ENCODE peak calls at places on chromosomes 1 and 21, in eight cellular contexts. Y, O, R, Q, P, A, S and J are unnamed samples.

GRCh38 chr1:207817778-207818751 is 66.2 kb downstream of the CD46 start:
- DNase-seq in Y (no peak), O (no peak), R (peak), Q (no peak), P (no peak), A (no peak), S (no peak), J (no peak)

GRCh38 chr1:26961826-26962225 is 1.6 kb upstream of the KDF1 start:
- DNase-seq in Y (peak), O (peak), R (no peak), Q (no peak), P (peak), A (peak), S (no peak), J (peak)

GRCh38 chr1:152186556-152187285 is 27.7 kb upstream of the RPTN start:
- DNase-seq in Y (no peak), O (no peak), R (no peak), Q (no peak), P (no peak), A (no peak), S (no peak), J (no peak)

GRCh38 chr1:46285730-46286477 is 17.5 kb downstream of the LRRC41 start:
- DNase-seq in Y (no peak), O (no peak), R (no peak), Q (no peak), P (no peak), A (no peak), S (peak), J (no peak)

GRCh38 chr1:231100393-231100792 is 60.3 kb upstream of the FAM89A start:
- DNase-seq in Y (no peak), O (no peak), R (no peak), Q (no peak), P (no peak), A (no peak), S (no peak), J (no peak)

GRCh38 chr1:15933684-15934083 is 42.2 kb downstream of the ZBTB17 start:
- DNase-seq in Y (no peak), O (no peak), R (no peak), Q (no peak), P (no peak), A (no peak), S (no peak), J (no peak)

GRCh38 chr1:94858276-94858675 is 38.1 kb downstream of the SLC44A3 start:
- DNase-seq in Y (no peak), O (peak), R (no peak), Q (no peak), P (peak), A (peak), S (no peak), J (peak)

GRCh38 chr21:18289876-18290275 is 45.2 kb downstream of the CHODL start:
- DNase-seq in Y (no peak), O (no peak), R (no peak), Q (no peak), P (no peak), A (no peak), S (no peak), J (no peak)

GRCh38 chr1:66711420-66711819 is 40.8 kb upstream of the DYNLT5 start:
- DNase-seq in Y (peak), O (peak), R (no peak), Q (no peak), P (peak), A (no peak), S (no peak), J (peak)

GRCh38 chr1:194829492-194829891 is 1643.1 kb upstream of the B3GALT2 start:
- DNase-seq in Y (no peak), O (no peak), R (no peak), Q (no peak), P (no peak), A (no peak), S (no peak), J (no peak)

GRCh38 chr1:188825471-188825870 is 1652.2 kb downstream of the BRINP3 start:
- DNase-seq in Y (no peak), O (no peak), R (no peak), Q (no peak), P (no peak), A (no peak), S (no peak), J (no peak)

GRCh38 chr21:45364464-45365185 is 40.3 kb upstream of the COL18A1 start:
- DNase-seq in Y (peak), O (peak), R (no peak), Q (no peak), P (peak), A (no peak), S (no peak), J (peak)

GRCh38 chr1:151568626-151569088 is 28.5 kb downstream of the TUFT1 start:
- DNase-seq in Y (no peak), O (no peak), R (no peak), Q (no peak), P (no peak), A (no peak), S (peak), J (no peak)

GRCh38 chr1:160949881-160950280 is 4.7 kb downstream of the ITLN2 start:
- DNase-seq in Y (no peak), O (no peak), R (no peak), Q (no peak), P (no peak), A (no peak), S (no peak), J (no peak)

GRCh38 chr1:231059566-231060193 is 19.6 kb upstream of the FAM89A start:
- DNase-seq in Y (no peak), O (no peak), R (no peak), Q (no peak), P (no peak), A (peak), S (no peak), J (no peak)

GRCh38 chr1:97006044-97006676 is 284.6 kb downstream of the PTBP2 start:
- DNase-seq in Y (peak), O (peak), R (peak), Q (no peak), P (peak), A (peak), S (no peak), J (peak)

GRCh38 chr1:37158113-37158749 is 123.9 kb upstream of the GRIK3 start:
- DNase-seq in Y (no peak), O (no peak), R (no peak), Q (peak), P (no peak), A (no peak), S (no peak), J (no peak)

GRCh38 chr1:226318471-226318870 is 9.5 kb upstream of the LIN9 start:
- DNase-seq in Y (no peak), O (no peak), R (no peak), Q (no peak), P (no peak), A (no peak), S (no peak), J (no peak)

GRCh38 chr21:37412603-37413360 is 46.2 kb downstream of the DYRK1A start:
- DNase-seq in Y (peak), O (peak), R (no peak), Q (no peak), P (peak), A (peak), S (no peak), J (peak)

GRCh38 chr1:172269644-172270043 is 150.8 kb upstream of the C1orf105 start:
- DNase-seq in Y (peak), O (peak), R (no peak), Q (no peak), P (peak), A (peak), S (no peak), J (peak)

GRCh38 chr1:37602750-37603694 is 7.3 kb upstream of the GNL2 start:
- DNase-seq in Y (peak), O (peak), R (no peak), Q (no peak), P (peak), A (peak), S (peak), J (peak)

GRCh38 chr1:25116832-25117231 is 115.5 kb downstream of the SYF2 start:
- DNase-seq in Y (no peak), O (no peak), R (no peak), Q (no peak), P (no peak), A (no peak), S (no peak), J (no peak)

GRCh38 chr1:53658489-53659230 is 80.3 kb downstream of the GLIS1 start:
- DNase-seq in Y (no peak), O (no peak), R (no peak), Q (no peak), P (no peak), A (no peak), S (no peak), J (no peak)

GRCh38 chr21:36741506-36741905 is 42.6 kb downstream of the SIM2 start:
- DNase-seq in Y (no peak), O (no peak), R (peak), Q (no peak), P (no peak), A (no peak), S (no peak), J (no peak)

GRCh38 chr1:93844262-93845045 is 34.6 kb downstream of the DNTTIP2 start:
- DNase-seq in Y (peak), O (peak), R (no peak), Q (peak), P (peak), A (peak), S (peak), J (peak)

GRCh38 chr1:207883660-207884245 is 27.2 kb downstream of the CD34 start:
- DNase-seq in Y (no peak), O (no peak), R (no peak), Q (no peak), P (no peak), A (no peak), S (no peak), J (no peak)

GRCh38 chr1:20152599-20152930 is 13.4 kb downstream of the PLA2G2F start:
- DNase-seq in Y (no peak), O (no peak), R (no peak), Q (no peak), P (no peak), A (no peak), S (no peak), J (no peak)
- H3K4me3 ChIP-seq in Y (no peak), O (no peak), R (peak), Q (peak), P (no peak), A (no peak), S (no peak), J (no peak)

DNA sequence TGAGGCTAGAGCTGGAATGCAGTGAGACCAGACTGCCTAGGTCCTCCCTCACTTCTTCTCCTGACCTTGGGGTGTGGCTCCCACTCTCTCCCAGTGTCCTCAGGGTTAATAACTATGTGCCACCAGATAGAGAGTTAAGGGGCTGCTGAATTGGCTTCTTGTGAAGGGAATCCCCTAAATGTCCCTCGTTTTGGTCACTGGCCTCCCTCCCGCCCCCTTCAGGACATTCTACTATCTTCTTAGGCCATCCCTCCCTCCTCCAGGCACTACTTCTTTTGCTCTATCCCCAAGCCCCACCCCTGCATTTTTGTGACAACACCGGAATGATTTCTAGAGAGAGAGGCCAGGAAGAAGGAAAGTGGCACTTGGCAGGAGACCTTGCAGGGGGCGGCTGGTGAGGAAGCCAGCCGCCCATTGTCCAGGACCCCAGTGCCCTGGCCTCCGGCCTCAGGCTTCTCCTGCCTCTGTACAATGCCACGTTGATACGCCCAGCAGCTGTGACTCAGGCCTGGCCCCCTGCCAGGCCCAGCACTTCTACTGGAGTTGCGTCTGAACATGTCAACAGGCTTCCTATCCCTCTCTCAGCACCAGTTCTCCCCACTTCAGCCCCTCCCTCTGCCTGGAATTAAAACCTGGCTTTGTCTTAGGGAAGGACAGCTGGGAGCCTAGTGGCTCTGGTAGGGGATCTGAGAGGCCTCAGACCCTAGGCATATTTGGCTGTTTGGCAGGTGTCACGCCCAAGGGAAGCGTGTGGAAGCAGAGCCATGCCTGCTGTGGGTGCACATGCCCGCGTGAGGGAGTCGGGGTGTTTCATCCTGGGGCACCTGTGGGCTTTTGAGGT is 9.1 kb downstream of the LMNA start:
- DNase-seq in Y (peak), O (peak), R (peak), Q (peak), P (peak), A (peak), S (peak), J (peak)
- TF ChIP-seq CTCF in Y (peak), O (peak), R (peak), Q (peak), P (peak), A (peak), S (no peak), J (peak)

GRCh38 chr1:61812916-61813315 is 70.6 kb downstream of the PATJ start:
- DNase-seq in Y (no peak), O (no peak), R (no peak), Q (no peak), P (no peak), A (no peak), S (no peak), J (no peak)
- H3K4me3 ChIP-seq in Y (no peak), O (no peak), R (no peak), Q (no peak), P (no peak), A (no peak), S (no peak), J (no peak)

GRCh38 chr1:63063367-63063766 is 259.0 kb upstream of the FOXD3 start:
- DNase-seq in Y (no peak), O (no peak), R (no peak), Q (no peak), P (no peak), A (no peak), S (no peak), J (no peak)
- TF ChIP-seq CTCF in Y (no peak), O (peak), R (no peak), Q (no peak), P (no peak), A (no peak), S (no peak), J (peak)

GRCh38 chr1:165737196-165737595 is 31.5 kb downstream of the TMCO1 start:
- DNase-seq in Y (peak), O (peak), R (no peak), Q (no peak), P (peak), A (no peak), S (no peak), J (peak)

GRCh38 chr1:165738794-165739193 is 29.9 kb downstream of the TMCO1 start:
- DNase-seq in Y (no peak), O (no peak), R (no peak), Q (no peak), P (no peak), A (no peak), S (no peak), J (no peak)

DNA sequence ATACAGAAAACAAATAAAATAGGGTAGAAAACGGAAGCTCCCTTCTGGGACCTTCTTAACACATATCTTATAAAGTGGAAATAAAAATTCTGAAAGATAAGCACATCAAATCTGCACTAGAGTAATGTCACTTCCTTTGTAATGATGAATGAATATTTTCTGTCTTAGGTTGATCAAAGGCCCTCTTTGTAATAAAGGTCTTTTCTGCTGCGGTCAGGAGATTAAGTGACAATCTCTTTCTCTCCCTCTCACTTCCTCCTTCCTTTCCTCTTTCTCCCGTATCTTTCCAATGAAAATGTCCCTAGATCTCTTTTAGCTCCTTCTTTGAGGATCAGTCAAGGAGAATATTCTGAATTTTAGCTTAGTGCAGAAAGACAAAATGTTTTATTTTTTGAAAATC is 33.8 kb downstream of the TMCO1 start:
- DNase-seq in Y (no peak), O (no peak), R (no peak), Q (no peak), P (no peak), A (no peak), S (no peak), J (no peak)
- H3K4me3 ChIP-seq in Y (no peak), O (no peak), R (no peak), Q (no peak), P (no peak), A (no peak), S (no peak), J (no peak)

DNA sequence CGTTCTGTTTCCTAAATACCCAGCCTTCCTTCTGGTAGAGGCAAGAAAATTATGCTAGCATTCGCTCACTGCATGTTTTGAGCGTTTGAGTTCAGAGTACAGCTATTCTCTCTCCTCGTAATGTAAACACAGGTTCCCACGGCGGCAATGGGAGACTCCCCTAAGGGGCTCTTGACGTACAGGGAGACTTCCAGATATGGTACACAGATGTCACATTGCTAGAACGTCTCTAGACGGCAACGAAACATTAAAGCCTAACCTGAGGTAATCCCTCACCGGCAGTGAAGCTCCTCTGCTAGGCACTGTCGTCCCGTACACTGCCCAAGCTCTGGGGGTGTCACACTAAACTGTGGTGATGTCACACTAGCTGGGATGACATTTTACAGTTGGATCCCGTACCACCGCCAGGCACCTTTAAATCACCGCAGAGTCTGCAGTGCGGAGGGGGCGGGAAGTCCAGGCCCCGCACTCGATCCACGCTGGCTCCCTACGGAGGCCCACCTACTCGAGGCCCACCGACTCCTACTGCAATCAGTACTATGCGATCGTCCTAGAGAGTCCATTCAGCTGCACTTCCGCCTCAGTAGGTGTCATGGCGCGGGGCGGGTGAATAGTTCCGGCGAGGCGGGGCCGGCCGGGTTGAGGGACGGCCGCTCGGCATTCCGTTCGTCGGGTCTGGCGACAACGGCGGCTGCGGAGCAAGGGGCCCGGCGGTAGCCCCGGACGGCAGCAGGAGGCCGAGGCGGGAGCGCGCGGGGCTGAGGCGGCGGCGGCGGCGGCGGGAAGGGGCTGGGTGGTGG is at the start of gene HIPK1:
- DNase-seq in Y (peak), O (peak), R (peak), Q (peak), P (peak), A (peak), S (peak), J (peak)
- TF ChIP-seq CTCF in Y (no peak), O (no peak), R (peak), Q (no peak), P (no peak), A (no peak), S (no peak), J (no peak)

GRCh38 chr1:178345238-178345637 is 151.5 kb downstream of the CLEC20A start:
- DNase-seq in Y (no peak), O (no peak), R (no peak), Q (no peak), P (no peak), A (no peak), S (no peak), J (no peak)

GRCh38 chr1:178337091-178337726 is 159.6 kb downstream of the CLEC20A start:
- DNase-seq in Y (no peak), O (no peak), R (no peak), Q (no peak), P (no peak), A (no peak), S (no peak), J (no peak)

GRCh38 chr1:178339834-178340233 is 156.9 kb downstream of the CLEC20A start:
- DNase-seq in Y (no peak), O (no peak), R (no peak), Q (no peak), P (no peak), A (no peak), S (no peak), J (no peak)

GRCh38 chr1:178344513-178345077 is 152.2 kb downstream of the CLEC20A start:
- DNase-seq in Y (peak), O (peak), R (no peak), Q (no peak), P (peak), A (peak), S (no peak), J (peak)

GRCh38 chr1:178341218-178341956 is 155.4 kb downstream of the CLEC20A start:
- DNase-seq in Y (peak), O (peak), R (peak), Q (no peak), P (peak), A (peak), S (no peak), J (peak)
- H3K4me3 ChIP-seq in Y (peak), O (no peak), R (peak), Q (peak), P (peak), A (peak), S (no peak), J (peak)

DNA sequence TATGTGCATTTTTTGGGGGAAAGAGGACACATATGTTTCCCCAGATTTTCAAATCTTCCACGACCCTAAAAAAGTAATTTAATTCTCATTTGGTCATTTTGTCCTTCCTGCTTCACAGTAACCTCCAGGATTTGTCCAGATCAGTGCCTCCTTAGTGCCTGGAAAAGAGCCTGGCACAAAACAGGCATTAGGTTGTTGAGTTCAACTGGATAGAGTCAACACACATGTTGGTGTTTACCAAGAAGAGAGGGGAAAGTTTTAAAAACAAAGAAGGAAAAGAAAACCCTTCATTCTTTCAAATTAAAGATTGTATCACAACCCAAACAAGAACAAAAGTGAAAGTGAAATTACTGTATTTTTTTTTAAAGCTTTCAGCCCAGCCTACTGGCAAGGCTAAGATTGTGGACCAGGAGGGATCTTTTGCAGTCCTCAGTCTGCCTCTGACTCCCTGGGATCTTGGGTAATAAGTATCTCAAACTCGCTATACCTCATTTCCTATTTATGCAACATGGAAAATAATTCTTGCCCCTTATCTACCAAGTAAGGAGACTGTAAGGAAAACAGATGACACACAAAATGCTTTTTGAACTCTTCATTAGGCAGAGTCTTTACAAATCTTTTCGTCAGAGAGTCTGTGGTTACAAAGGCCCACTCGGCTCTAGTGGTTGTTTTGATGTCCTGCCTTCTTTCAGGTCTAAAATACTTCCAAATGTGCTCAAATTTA is 57.8 kb downstream of the ZNF281 start:
- DNase-seq in Y (peak), O (peak), R (no peak), Q (no peak), P (peak), A (peak), S (peak), J (peak)
- TF ChIP-seq CTCF in Y (no peak), O (peak), R (no peak), Q (no peak), P (peak), A (no peak), S (no peak), J (peak)

GRCh38 chr1:40338745-40339419 is 21.8 kb upstream of the COL9A2 start:
- DNase-seq in Y (peak), O (peak), R (peak), Q (peak), P (peak), A (peak), S (peak), J (peak)
- H3K4me3 ChIP-seq in Y (no peak), O (no peak), R (no peak), Q (no peak), P (no peak), A (no peak), S (no peak), J (no peak)